ENCODE peak calls at places on chromosomes 2 and 18, in four cellular contexts. J is esophagus squamous epithelium, U is HL-60, X is fibroblast of pulmonary artery. K is an unnamed sample.

GRCh38 chr2:176449852-176450251 is 180.6 kb downstream of the MTX2 start:
- DNase-seq in J (no peak), U (no peak), X (no peak), K (no peak)

GRCh38 chr18:515156-515815 is 14.8 kb upstream of the COLEC12 start:
- DNase-seq in J (no peak), U (no peak), X (peak; percentile 58), K (no peak)

GRCh38 chr2:189676471-189676870 is 2.0 kb downstream of the ANKAR start:
- DNase-seq in J (no peak), U (no peak), X (peak; percentile 62), K (peak; percentile 24)

GRCh38 chr18:79458131-79458838 is 62.6 kb downstream of the NFATC1 start:
- DNase-seq in J (no peak), U (no peak), X (peak; percentile 93), K (peak; percentile 50)

GRCh38 chr18:652131-652530 is 5.3 kb upstream of the TYMS start:
- DNase-seq in J (no peak), U (no peak), X (no peak), K (no peak)

GRCh38 chr2:181313845-181314244 is 143.3 kb upstream of the ITGA4 start:
- DNase-seq in J (no peak), U (no peak), X (no peak), K (no peak)

GRCh38 chr2:59150430-59150829 is 909.3 kb upstream of the FANCL start:
- DNase-seq in J (no peak), U (no peak), X (no peak), K (no peak)

GRCh38 chr2:223759569-223760430 is 77.6 kb downstream of the AP1S3 start:
- DNase-seq in J (no peak), U (no peak), X (peak; percentile 47), K (no peak)

GRCh38 chr2:85584354-85584856 is at the start of gene VAMP5:
- DNase-seq in J (no peak), U (no peak), X (no peak), K (no peak)

GRCh38 chr2:173654896-173655265 is 300.2 kb downstream of the CDCA7 start:
- DNase-seq in J (no peak), U (no peak), X (no peak), K (no peak)

GRCh38 chr2:168699834-168700417 is 102.5 kb upstream of the NOSTRIN start:
- DNase-seq in J (no peak), U (no peak), X (peak; percentile 91), K (peak; percentile 32)

GRCh38 chr2:45237128-45237527 is 227.9 kb upstream of the SIX2 start:
- DNase-seq in J (no peak), U (no peak), X (peak; percentile 54), K (no peak)

GRCh38 chr2:126720031-126720368 is 64.0 kb downstream of the GYPC start:
- DNase-seq in J (no peak), U (no peak), X (no peak), K (no peak)

GRCh38 chr2:30708491-30709290 is 98.6 kb downstream of the CAPN13 start:
- DNase-seq in J (no peak), U (no peak), X (peak; percentile 29), K (no peak)

GRCh38 chr18:2889761-2890192 is 43.0 kb downstream of the EMILIN2 start:
- DNase-seq in J (no peak), U (no peak), X (peak; percentile 44), K (no peak)

GRCh38 chr18:36191711-36192110 is 4.4 kb downstream of the MOCOS start:
- DNase-seq in J (no peak), U (no peak), X (no peak), K (no peak)

GRCh38 chr18:56598422-56598821 is 40.0 kb downstream of the TXNL1 start:
- DNase-seq in J (no peak), U (no peak), X (no peak), K (no peak)

GRCh38 chr2:222745836-222746559 is 74.5 kb downstream of the MOGAT1 start:
- DNase-seq in J (no peak), U (no peak), X (no peak), K (no peak)

GRCh38 chr18:77124452-77124922 is 8.1 kb downstream of the MBP start:
- DNase-seq in J (no peak), U (no peak), X (no peak), K (no peak)

GRCh38 chr2:29788066-29788465 is 133.3 kb downstream of the ALK start:
- DNase-seq in J (no peak), U (no peak), X (no peak), K (no peak)

GRCh38 chr18:48892146-48892855 is 58.5 kb downstream of the SMAD7 start:
- DNase-seq in J (no peak), U (no peak), X (no peak), K (no peak)

GRCh38 chr18:22034276-22034675 is 135.1 kb upstream of the GATA6 start:
- DNase-seq in J (no peak), U (no peak), X (no peak), K (no peak)

GRCh38 chr2:128438586-128438985 is 119.9 kb upstream of the HS6ST1 start:
- DNase-seq in J (no peak), U (no peak), X (no peak), K (no peak)

GRCh38 chr2:176984987-176985386 is 227.6 kb upstream of the HNRNPA3 start:
- DNase-seq in J (no peak), U (no peak), X (no peak), K (no peak)

GRCh38 chr2:117985092-117985491 is 28.8 kb downstream of the CCDC93 start:
- DNase-seq in J (no peak), U (no peak), X (no peak), K (no peak)

GRCh38 chr2:238509151-238509820 is 82.6 kb downstream of the ASB1 start:
- DNase-seq in J (no peak), U (no peak), X (peak; percentile 60), K (no peak)

GRCh38 chr2:67277450-67277849 is 119.7 kb upstream of the ETAA1 start:
- DNase-seq in J (no peak), U (no peak), X (no peak), K (no peak)

GRCh38 chr2:221767106-221767878 is 195.2 kb upstream of the EPHA4 start:
- DNase-seq in J (no peak), U (no peak), X (peak; percentile 55), K (no peak)

GRCh38 chr2:96856776-96857673 is 791 bp downstream of the ANKRD39 start:
- DNase-seq in J (no peak), U (no peak), X (no peak), K (no peak)

GRCh38 chr2:102304711-102305591 is 6.4 kb upstream of the IL1RL1 start:
- DNase-seq in J (no peak), U (no peak), X (no peak), K (no peak)

GRCh38 chr2:40416486-40416885 is 35.4 kb downstream of the SLC8A1 start:
- DNase-seq in J (no peak), U (no peak), X (no peak), K (no peak)

GRCh38 chr18:62069556-62069955 is 117.3 kb downstream of the PIGN start:
- DNase-seq in J (no peak), U (peak; percentile 63), X (peak; percentile 27), K (no peak)

GRCh38 chr18:51399491-51400122 is 202.1 kb upstream of the MEX3C start:
- DNase-seq in J (no peak), U (no peak), X (peak; percentile 89), K (no peak)

GRCh38 chr2:99756059-99756458 is 266.2 kb upstream of the REV1 start:
- DNase-seq in J (no peak), U (peak; percentile 69), X (no peak), K (no peak)

GRCh38 chr18:23585897-23586248 is 433 bp downstream of the NPC1 start:
- DNase-seq in J (no peak), U (peak; percentile 20), X (no peak), K (no peak)

GRCh38 chr18:38047820-38048219 is 482.2 kb upstream of the CELF4 start:
- DNase-seq in J (no peak), U (no peak), X (no peak), K (no peak)

GRCh38 chr2:27323592-27324285 is 842 bp upstream of the MPV17 start:
- DNase-seq in J (no peak), U (no peak), X (no peak), K (no peak)
- H3K4me3 ChIP-seq in J (peak overlapping the region; percentile 71), U (peak overlapping the region; percentile 81), X (peak overlapping the region; percentile 92), K (peak overlapping the region; percentile 85)

GRCh38 chr2:10039658-10040410 is 3.5 kb upstream of the KLF11 start:
- DNase-seq in J (no peak), U (no peak), X (no peak), K (no peak)
- TF ChIP-seq CTCF in J (peak; percentile 12), U (no peak), X (no peak), K (no peak)

GRCh38 chr2:42846026-42846425 is 53.6 kb upstream of the HAAO start:
- DNase-seq in J (no peak), U (no peak), X (no peak), K (no peak)

GRCh38 chr2:42844366-42844765 is 52.0 kb upstream of the HAAO start:
- DNase-seq in J (no peak), U (no peak), X (no peak), K (no peak)

GRCh38 chr2:42843131-42843530 is 50.7 kb upstream of the HAAO start:
- DNase-seq in J (no peak), U (no peak), X (no peak), K (no peak)

GRCh38 chr2:42843611-42844010 is 51.2 kb upstream of the HAAO start:
- DNase-seq in J (no peak), U (no peak), X (no peak), K (no peak)

DNA sequence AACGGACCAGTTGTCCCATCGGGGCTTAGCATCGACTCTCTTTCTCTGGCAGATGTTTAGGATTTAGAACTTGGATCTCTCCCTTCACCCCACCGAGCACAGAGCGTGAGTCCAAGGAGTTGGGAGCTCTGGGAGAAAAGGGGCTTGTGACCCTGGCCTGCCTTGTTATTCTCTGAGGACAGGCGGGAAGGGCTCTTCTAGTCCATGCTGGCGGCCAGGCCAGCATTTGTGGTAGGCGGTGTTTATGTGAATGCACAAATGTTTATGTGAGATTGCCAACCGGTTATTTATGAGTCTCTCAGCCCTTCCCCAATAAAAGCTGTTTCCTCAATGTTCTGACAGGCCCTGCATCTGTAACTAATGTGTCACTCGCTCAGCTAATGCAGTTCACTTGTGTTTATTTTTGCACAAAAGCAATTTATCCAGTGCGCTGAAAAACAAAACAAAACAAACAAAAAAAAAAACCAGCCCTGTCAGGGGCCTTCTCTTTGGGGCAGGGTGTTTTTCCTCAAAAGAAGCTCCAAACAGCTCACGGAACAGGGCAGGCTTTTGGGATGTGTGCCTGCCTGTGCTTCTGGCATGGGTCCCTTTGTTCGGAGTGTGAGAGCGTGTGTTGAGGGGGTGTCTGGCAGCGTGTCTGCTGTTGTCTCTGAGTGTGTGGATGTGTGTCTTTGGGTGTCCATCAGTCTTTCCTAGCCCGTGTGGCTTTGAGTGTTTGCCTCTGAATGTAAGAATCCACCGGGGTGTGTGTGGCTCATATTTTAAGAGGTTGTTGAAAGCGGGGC is 52.7 kb upstream of the HAAO start:
- DNase-seq in J (no peak), U (no peak), X (peak; percentile 19), K (no peak)
- H3K4me3 ChIP-seq in J (no peak overlapping the region), U (no peak overlapping the region), X (no peak overlapping the region), K (no peak overlapping the region)

DNA sequence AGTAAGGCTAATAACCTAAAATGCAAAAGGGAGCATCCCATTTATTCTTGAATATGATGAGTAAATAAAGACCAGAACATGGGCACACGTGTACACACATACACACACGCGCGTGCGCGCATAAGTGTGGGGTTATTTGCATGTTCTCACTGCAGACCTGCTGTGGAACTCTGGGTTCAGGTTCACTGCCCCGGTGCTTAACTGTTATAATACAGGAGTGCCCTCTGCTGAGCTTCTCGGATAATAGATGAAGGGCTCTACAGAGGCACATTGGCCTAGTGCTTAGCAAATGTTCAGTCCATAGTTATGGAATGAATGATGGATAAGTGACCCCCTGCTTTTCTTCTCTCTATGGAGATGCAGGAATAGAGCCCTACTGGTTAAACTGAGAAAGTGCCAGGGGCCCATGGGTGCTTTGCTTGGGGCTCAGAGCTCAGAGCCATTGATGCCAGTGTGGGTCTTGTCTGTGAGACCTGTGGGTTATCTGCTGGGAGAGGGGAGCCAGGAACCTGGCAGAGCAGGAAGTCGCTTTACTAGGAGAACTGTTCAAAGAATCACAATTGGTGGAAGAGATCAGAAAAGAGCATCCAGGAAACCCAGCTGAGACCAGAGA is 3.6 kb upstream of the ARL4C start:
- DNase-seq in J (peak; percentile 49), U (no peak), X (peak; percentile 76), K (no peak)
- TF ChIP-seq CTCF in J (peak; percentile 74), U (peak; percentile 46), X (peak; percentile 67), K (peak; percentile 66)

K was measured in astrocyte of the cerebellum.